ENCODE peak calls at places on chromosomes 11 and 22, in seven cellular contexts. One of them, this sample, is unnamed.

GRCh38 chr22:46500201-46500600 is 37.2 kb downstream of the CELSR1 start:
- DNase-seq in HFF-Myc: no peak
- DNase-seq in dorsolateral prefrontal cortex: no peak
- DNase-seq in body of pancreas: no peak
- DNase-seq in IMR-90: no peak
- DNase-seq in osteocyte: no peak
- DNase-seq in AG09319: no peak
- DNase-seq in this sample: no peak

GRCh38 chr11:130037058-130037457 is 32.6 kb upstream of the APLP2 start:
- DNase-seq in HFF-Myc: peak
- DNase-seq in AG09319: peak
- DNase-seq in body of pancreas: no peak
- DNase-seq in IMR-90: peak
- DNase-seq in osteocyte: peak
- DNase-seq in dorsolateral prefrontal cortex: no peak
- DNase-seq in this sample: no peak

GRCh38 chr11:2348986-2349385 is 28.1 kb upstream of the CD81 start:
- DNase-seq in body of pancreas: no peak
- DNase-seq in HFF-Myc: peak
- DNase-seq in IMR-90: peak
- DNase-seq in AG09319: peak
- DNase-seq in osteocyte: no peak
- DNase-seq in dorsolateral prefrontal cortex: no peak
- DNase-seq in this sample: no peak

GRCh38 chr22:44180706-44181032 is at the start of gene PARVG:
- DNase-seq in osteocyte: no peak
- DNase-seq in HFF-Myc: no peak
- DNase-seq in AG09319: no peak
- DNase-seq in body of pancreas: no peak
- DNase-seq in IMR-90: no peak
- DNase-seq in dorsolateral prefrontal cortex: no peak
- DNase-seq in this sample: peak

GRCh38 chr22:50698546-50698945 is 25.9 kb downstream of the SHANK3 start:
- DNase-seq in IMR-90: no peak
- DNase-seq in osteocyte: no peak
- DNase-seq in body of pancreas: no peak
- DNase-seq in AG09319: no peak
- DNase-seq in HFF-Myc: no peak
- DNase-seq in dorsolateral prefrontal cortex: peak
- DNase-seq in this sample: no peak

GRCh38 chr22:45218974-45219373 is 21.7 kb downstream of the KIAA0930 start:
- DNase-seq in HFF-Myc: no peak
- DNase-seq in AG09319: no peak
- DNase-seq in osteocyte: no peak
- DNase-seq in body of pancreas: no peak
- DNase-seq in IMR-90: peak
- DNase-seq in dorsolateral prefrontal cortex: no peak
- DNase-seq in this sample: no peak

GRCh38 chr11:118447423-118447822 is 11.1 kb downstream of the KMT2A start:
- DNase-seq in HFF-Myc: no peak
- DNase-seq in body of pancreas: no peak
- DNase-seq in dorsolateral prefrontal cortex: no peak
- DNase-seq in IMR-90: no peak
- DNase-seq in osteocyte: no peak
- DNase-seq in AG09319: no peak
- DNase-seq in this sample: no peak

GRCh38 chr11:117575856-117576255 is 221.2 kb downstream of the DSCAML1 start:
- DNase-seq in body of pancreas: no peak
- DNase-seq in IMR-90: no peak
- DNase-seq in osteocyte: no peak
- DNase-seq in AG09319: no peak
- DNase-seq in HFF-Myc: no peak
- DNase-seq in dorsolateral prefrontal cortex: no peak
- DNase-seq in this sample: no peak

GRCh38 chr11:66477256-66478201 is 2.7 kb upstream of the DPP3 start:
- DNase-seq in AG09319: no peak
- DNase-seq in dorsolateral prefrontal cortex: no peak
- DNase-seq in IMR-90: no peak
- DNase-seq in HFF-Myc: no peak
- DNase-seq in body of pancreas: no peak
- DNase-seq in osteocyte: no peak
- DNase-seq in this sample: no peak

GRCh38 chr11:61141601-61142028 is 19.6 kb downstream of the VPS37C start:
- DNase-seq in AG09319: no peak
- DNase-seq in body of pancreas: peak
- DNase-seq in IMR-90: no peak
- DNase-seq in HFF-Myc: no peak
- DNase-seq in dorsolateral prefrontal cortex: no peak
- DNase-seq in osteocyte: no peak
- DNase-seq in this sample: no peak

GRCh38 chr11:134785660-134786284 is 373.7 kb upstream of the B3GAT1 start:
- DNase-seq in HFF-Myc: no peak
- DNase-seq in body of pancreas: no peak
- DNase-seq in dorsolateral prefrontal cortex: no peak
- DNase-seq in IMR-90: no peak
- DNase-seq in osteocyte: peak
- DNase-seq in AG09319: no peak
- DNase-seq in this sample: no peak

GRCh38 chr22:35835998-35836691 is 118.5 kb downstream of the APOL5 start:
- DNase-seq in IMR-90: peak
- DNase-seq in body of pancreas: peak
- DNase-seq in AG09319: peak
- DNase-seq in HFF-Myc: peak
- DNase-seq in osteocyte: no peak
- DNase-seq in dorsolateral prefrontal cortex: peak
- DNase-seq in this sample: no peak

GRCh38 chr22:44815099-44816070 is 63.0 kb downstream of the ARHGAP8 start:
- DNase-seq in body of pancreas: no peak
- DNase-seq in osteocyte: no peak
- DNase-seq in dorsolateral prefrontal cortex: no peak
- DNase-seq in AG09319: no peak
- DNase-seq in IMR-90: no peak
- DNase-seq in HFF-Myc: no peak
- DNase-seq in this sample: no peak

GRCh38 chr22:30116362-30117117 is 36.3 kb downstream of the HORMAD2 start:
- DNase-seq in body of pancreas: no peak
- DNase-seq in IMR-90: peak
- DNase-seq in osteocyte: no peak
- DNase-seq in AG09319: no peak
- DNase-seq in dorsolateral prefrontal cortex: no peak
- DNase-seq in HFF-Myc: no peak
- DNase-seq in this sample: no peak

GRCh38 chr11:6431861-6432260 is 8.9 kb downstream of the HPX start:
- DNase-seq in HFF-Myc: peak
- DNase-seq in body of pancreas: no peak
- DNase-seq in IMR-90: peak
- DNase-seq in osteocyte: no peak
- DNase-seq in dorsolateral prefrontal cortex: no peak
- DNase-seq in AG09319: peak
- DNase-seq in this sample: no peak

GRCh38 chr22:42353883-42354727 is 78.1 kb downstream of the NFAM1 start:
- DNase-seq in body of pancreas: peak
- DNase-seq in IMR-90: peak
- DNase-seq in HFF-Myc: peak
- DNase-seq in dorsolateral prefrontal cortex: no peak
- DNase-seq in AG09319: peak
- DNase-seq in osteocyte: no peak
- DNase-seq in this sample: no peak

GRCh38 chr11:70741085-70741484 is 342.8 kb downstream of the CTTN start:
- DNase-seq in body of pancreas: no peak
- DNase-seq in IMR-90: no peak
- DNase-seq in dorsolateral prefrontal cortex: no peak
- DNase-seq in HFF-Myc: no peak
- DNase-seq in osteocyte: no peak
- DNase-seq in AG09319: no peak
- DNase-seq in this sample: no peak

GRCh38 chr22:46071451-46072029 is 78.8 kb upstream of the PPARA start:
- DNase-seq in osteocyte: peak
- DNase-seq in dorsolateral prefrontal cortex: peak
- DNase-seq in body of pancreas: peak
- DNase-seq in IMR-90: peak
- DNase-seq in AG09319: peak
- DNase-seq in HFF-Myc: no peak
- DNase-seq in this sample: no peak

GRCh38 chr22:49823289-49824045 is 4.2 kb downstream of the BRD1 start:
- DNase-seq in IMR-90: no peak
- DNase-seq in AG09319: no peak
- DNase-seq in dorsolateral prefrontal cortex: no peak
- DNase-seq in osteocyte: no peak
- DNase-seq in body of pancreas: no peak
- DNase-seq in HFF-Myc: no peak
- DNase-seq in this sample: no peak

GRCh38 chr11:121467965-121468364 is 15.2 kb upstream of the SORL1-AS1 start:
- DNase-seq in dorsolateral prefrontal cortex: peak
- DNase-seq in HFF-Myc: no peak
- DNase-seq in osteocyte: no peak
- DNase-seq in IMR-90: no peak
- DNase-seq in body of pancreas: no peak
- DNase-seq in AG09319: no peak
- DNase-seq in this sample: peak

GRCh38 chr11:127027000-127027399 is 26.4 kb upstream of the KIRREL3 start:
- DNase-seq in IMR-90: no peak
- DNase-seq in HFF-Myc: no peak
- DNase-seq in AG09319: no peak
- DNase-seq in dorsolateral prefrontal cortex: no peak
- DNase-seq in body of pancreas: no peak
- DNase-seq in osteocyte: no peak
- DNase-seq in this sample: no peak

GRCh38 chr22:37043828-37044538 is 7.6 kb upstream of the KCTD17 start:
- DNase-seq in IMR-90: peak
- DNase-seq in HFF-Myc: peak
- DNase-seq in osteocyte: no peak
- DNase-seq in dorsolateral prefrontal cortex: no peak
- DNase-seq in AG09319: no peak
- DNase-seq in body of pancreas: peak
- DNase-seq in this sample: no peak
- TF ChIP-seq CTCF in IMR-90: peak
- TF ChIP-seq CTCF in HFF-Myc: peak
- TF ChIP-seq CTCF in osteocyte: no peak
- TF ChIP-seq CTCF in dorsolateral prefrontal cortex: no peak
- TF ChIP-seq CTCF in AG09319: peak
- TF ChIP-seq CTCF in body of pancreas: peak
- TF ChIP-seq CTCF in this sample: peak

DNA sequence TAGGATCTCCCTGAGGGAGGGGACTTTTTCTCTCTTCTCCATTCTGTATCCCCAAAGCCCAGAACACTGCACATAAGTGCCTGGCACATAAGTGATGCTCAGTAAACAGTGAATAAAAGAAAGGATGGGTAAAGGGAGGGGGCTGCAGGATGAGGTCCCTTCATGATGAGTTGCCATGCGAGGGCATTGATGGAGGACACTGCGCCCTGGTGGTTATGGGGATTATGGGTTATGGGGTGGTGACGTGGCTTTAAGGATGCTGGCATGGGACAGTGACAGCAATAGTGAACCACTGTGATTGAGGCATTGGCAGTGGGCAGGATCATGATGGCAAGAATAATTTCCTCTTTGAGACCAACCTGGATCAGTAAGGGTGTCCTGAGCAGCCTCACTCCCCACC is 43.9 kb upstream of the LRRC32 start:
- DNase-seq in HFF-Myc: no peak
- DNase-seq in IMR-90: no peak
- DNase-seq in osteocyte: no peak
- DNase-seq in body of pancreas: no peak
- DNase-seq in dorsolateral prefrontal cortex: no peak
- DNase-seq in AG09319: no peak
- DNase-seq in this sample: no peak
- TF ChIP-seq CTCF in HFF-Myc: peak
- TF ChIP-seq CTCF in IMR-90: no peak
- TF ChIP-seq CTCF in osteocyte: no peak
- TF ChIP-seq CTCF in body of pancreas: no peak
- TF ChIP-seq CTCF in dorsolateral prefrontal cortex: no peak
- TF ChIP-seq CTCF in AG09319: no peak
- TF ChIP-seq CTCF in this sample: no peak

GRCh38 chr22:25765016-25765367 is 23.0 kb downstream of the MYO18B start:
- DNase-seq in osteocyte: no peak
- DNase-seq in HFF-Myc: no peak
- DNase-seq in IMR-90: no peak
- DNase-seq in AG09319: no peak
- DNase-seq in dorsolateral prefrontal cortex: no peak
- DNase-seq in body of pancreas: no peak
- DNase-seq in this sample: no peak

GRCh38 chr22:25766418-25766817 is 24.4 kb downstream of the MYO18B start:
- DNase-seq in osteocyte: no peak
- DNase-seq in HFF-Myc: no peak
- DNase-seq in IMR-90: no peak
- DNase-seq in dorsolateral prefrontal cortex: no peak
- DNase-seq in AG09319: no peak
- DNase-seq in body of pancreas: no peak
- DNase-seq in this sample: no peak

GRCh38 chr22:25765801-25766200 is 23.8 kb downstream of the MYO18B start:
- DNase-seq in HFF-Myc: no peak
- DNase-seq in AG09319: no peak
- DNase-seq in body of pancreas: no peak
- DNase-seq in osteocyte: no peak
- DNase-seq in dorsolateral prefrontal cortex: no peak
- DNase-seq in IMR-90: no peak
- DNase-seq in this sample: no peak

GRCh38 chr22:25763239-25763777 is 21.3 kb downstream of the MYO18B start:
- DNase-seq in body of pancreas: no peak
- DNase-seq in osteocyte: no peak
- DNase-seq in AG09319: no peak
- DNase-seq in IMR-90: no peak
- DNase-seq in dorsolateral prefrontal cortex: no peak
- DNase-seq in HFF-Myc: no peak
- DNase-seq in this sample: no peak

GRCh38 chr22:25764270-25765015 is 22.5 kb downstream of the MYO18B start:
- DNase-seq in body of pancreas: no peak
- DNase-seq in AG09319: no peak
- DNase-seq in IMR-90: no peak
- DNase-seq in dorsolateral prefrontal cortex: no peak
- DNase-seq in osteocyte: no peak
- DNase-seq in HFF-Myc: no peak
- DNase-seq in this sample: no peak
- TF ChIP-seq CTCF in body of pancreas: no peak
- TF ChIP-seq CTCF in AG09319: no peak
- TF ChIP-seq CTCF in IMR-90: no peak
- TF ChIP-seq CTCF in dorsolateral prefrontal cortex: no peak
- TF ChIP-seq CTCF in osteocyte: no peak
- TF ChIP-seq CTCF in HFF-Myc: no peak
- TF ChIP-seq CTCF in this sample: no peak

GRCh38 chr11:128205796-128206195 is 381.6 kb downstream of the ETS1 start:
- DNase-seq in AG09319: no peak
- DNase-seq in HFF-Myc: no peak
- DNase-seq in body of pancreas: no peak
- DNase-seq in IMR-90: no peak
- DNase-seq in osteocyte: no peak
- DNase-seq in dorsolateral prefrontal cortex: no peak
- DNase-seq in this sample: no peak

GRCh38 chr11:128207861-128208321 is 379.5 kb downstream of the ETS1 start:
- DNase-seq in body of pancreas: no peak
- DNase-seq in HFF-Myc: no peak
- DNase-seq in IMR-90: peak
- DNase-seq in dorsolateral prefrontal cortex: no peak
- DNase-seq in osteocyte: no peak
- DNase-seq in AG09319: peak
- DNase-seq in this sample: no peak

GRCh38 chr11:128201801-128202200 is 385.6 kb downstream of the ETS1 start:
- DNase-seq in AG09319: no peak
- DNase-seq in HFF-Myc: no peak
- DNase-seq in IMR-90: no peak
- DNase-seq in dorsolateral prefrontal cortex: no peak
- DNase-seq in osteocyte: no peak
- DNase-seq in body of pancreas: peak
- DNase-seq in this sample: no peak

GRCh38 chr11:128206476-128206875 is 380.9 kb downstream of the ETS1 start:
- DNase-seq in IMR-90: no peak
- DNase-seq in body of pancreas: no peak
- DNase-seq in AG09319: no peak
- DNase-seq in HFF-Myc: no peak
- DNase-seq in osteocyte: no peak
- DNase-seq in dorsolateral prefrontal cortex: no peak
- DNase-seq in this sample: no peak

GRCh38 chr11:128204898-128205297 is 382.5 kb downstream of the ETS1 start:
- DNase-seq in body of pancreas: no peak
- DNase-seq in IMR-90: no peak
- DNase-seq in AG09319: no peak
- DNase-seq in osteocyte: no peak
- DNase-seq in dorsolateral prefrontal cortex: no peak
- DNase-seq in HFF-Myc: no peak
- DNase-seq in this sample: no peak
- TF ChIP-seq CTCF in body of pancreas: no peak
- TF ChIP-seq CTCF in IMR-90: no peak
- TF ChIP-seq CTCF in AG09319: no peak
- TF ChIP-seq CTCF in osteocyte: no peak
- TF ChIP-seq CTCF in dorsolateral prefrontal cortex: no peak
- TF ChIP-seq CTCF in HFF-Myc: no peak
- TF ChIP-seq CTCF in this sample: no peak

This sample was measured in natural killer cell.